ENCODE peak calls at places on chromosomes 16 and 17, in nine cellular contexts. X is stomach, C is A549, M is upper lobe of left lung, I is GM12878, O is H1, U is tibial nerve, F is esophagus muscularis mucosa, E is transverse colon. Z is an unnamed sample.

GRCh38 chr17:64146418-64147109 is 16.6 kb upstream of the ERN1 start:
- DNase-seq in I (no peak), E (peak), M (no peak), C (peak), X (peak), F (no peak), U (peak), O (no peak), Z (peak)

GRCh38 chr17:42886283-42887176 is 14.1 kb upstream of the G6PC1 start:
- DNase-seq in E (no peak), C (no peak), M (no peak), U (peak), I (no peak), X (no peak), F (no peak), O (no peak), Z (no peak)

GRCh38 chr17:60036796-60037677 is 41.7 kb downstream of the HEATR6 start:
- DNase-seq in C (peak), M (peak), O (peak), I (peak), U (peak), X (peak), E (peak), F (no peak), Z (peak)

GRCh38 chr16:77387075-77387474 is 47.8 kb downstream of the ADAMTS18 start:
- DNase-seq in F (peak), O (no peak), U (no peak), C (no peak), E (no peak), M (no peak), X (no peak), I (no peak), Z (no peak)

GRCh38 chr16:29989111-29989858 is 6.1 kb downstream of the HIRIP3 start:
- DNase-seq in O (no peak), I (no peak), X (no peak), E (peak), F (no peak), M (no peak), C (no peak), U (no peak), Z (no peak)

GRCh38 chr17:61517265-61517664 is 65.0 kb downstream of the TBX4 start:
- DNase-seq in U (no peak), M (no peak), F (peak), C (no peak), I (no peak), X (no peak), O (no peak), E (no peak), Z (no peak)

GRCh38 chr16:56041556-56042140 is 149.6 kb upstream of the GNAO1 start:
- DNase-seq in U (no peak), O (peak), E (peak), X (no peak), M (no peak), F (peak), C (peak), I (no peak), Z (no peak)

GRCh38 chr17:18065546-18065945 is 22.2 kb upstream of the DRG2 start:
- DNase-seq in U (no peak), C (no peak), F (no peak), X (no peak), E (no peak), I (no peak), O (no peak), M (no peak), Z (no peak)

GRCh38 chr16:85057212-85057889 is 29.8 kb downstream of the KIAA0513 start:
- DNase-seq in E (no peak), F (no peak), O (no peak), U (no peak), I (no peak), M (no peak), X (peak), C (peak), Z (no peak)

GRCh38 chr16:84907575-84907974 is 87.8 kb downstream of the CRISPLD2 start:
- DNase-seq in M (no peak), C (no peak), X (no peak), E (peak), O (no peak), U (peak), F (no peak), I (no peak), Z (peak)

GRCh38 chr17:63601439-63602371 is 1.0 kb downstream of the TACO1 start:
- DNase-seq in M (no peak), I (no peak), U (no peak), O (no peak), X (no peak), C (no peak), E (peak), F (no peak), Z (no peak)

GRCh38 chr17:37516131-37516561 is 26.5 kb downstream of the DUSP14 start:
- DNase-seq in O (no peak), X (no peak), C (no peak), F (no peak), I (no peak), M (no peak), U (no peak), E (no peak), Z (no peak)

GRCh38 chr16:49003022-49003421 is 278.6 kb downstream of the CBLN1 start:
- DNase-seq in M (no peak), E (no peak), U (no peak), I (no peak), F (no peak), C (no peak), X (no peak), O (no peak), Z (no peak)

GRCh38 chr16:65988019-65988418 is 378.5 kb upstream of the CDH5 start:
- DNase-seq in E (no peak), C (no peak), X (no peak), U (no peak), I (no peak), F (no peak), O (no peak), M (no peak), Z (peak)

GRCh38 chr17:62637809-62638208 is 10.3 kb downstream of the MRC2 start:
- DNase-seq in U (no peak), E (no peak), X (no peak), I (no peak), M (no peak), O (no peak), F (no peak), C (no peak), Z (no peak)

GRCh38 chr17:31492880-31493655 is 101.6 kb downstream of the RAB11FIP4 start:
- DNase-seq in M (no peak), O (no peak), X (peak), F (no peak), U (peak), E (peak), C (no peak), I (peak), Z (no peak)

GRCh38 chr16:82146957-82147356 is 23.1 kb downstream of the MPHOSPH6 start:
- DNase-seq in X (no peak), E (no peak), C (no peak), O (no peak), U (no peak), M (no peak), I (no peak), F (no peak), Z (no peak)

GRCh38 chr17:21218101-21218500 is 4.1 kb upstream of the TMEM11 start:
- DNase-seq in C (no peak), M (no peak), E (no peak), O (no peak), X (no peak), U (no peak), I (no peak), F (no peak), Z (no peak)

GRCh38 chr17:37392024-37392590 is 14.5 kb downstream of the ACACA start:
- DNase-seq in X (no peak), U (peak), E (no peak), O (no peak), I (no peak), F (no peak), M (no peak), C (no peak), Z (no peak)

GRCh38 chr17:39950871-39951348 is 11.9 kb upstream of the GSDMA start:
- DNase-seq in O (no peak), U (no peak), M (no peak), C (no peak), F (no peak), E (no peak), X (no peak), I (no peak), Z (peak)

GRCh38 chr16:57159447-57159846 is 26.4 kb downstream of the PSME3IP1 start:
- DNase-seq in M (no peak), C (no peak), I (no peak), O (no peak), F (no peak), E (no peak), U (no peak), X (no peak), Z (no peak)

GRCh38 chr17:30905742-30906100 is 317 bp downstream of the TEFM start:
- DNase-seq in I (no peak), X (no peak), U (no peak), F (no peak), M (no peak), O (no peak), E (peak), C (peak), Z (no peak)

GRCh38 chr17:73901661-73902415 is 257.6 kb upstream of the SDK2 start:
- DNase-seq in F (no peak), U (peak), E (peak), C (no peak), M (peak), I (no peak), X (peak), O (no peak), Z (no peak)

DNA sequence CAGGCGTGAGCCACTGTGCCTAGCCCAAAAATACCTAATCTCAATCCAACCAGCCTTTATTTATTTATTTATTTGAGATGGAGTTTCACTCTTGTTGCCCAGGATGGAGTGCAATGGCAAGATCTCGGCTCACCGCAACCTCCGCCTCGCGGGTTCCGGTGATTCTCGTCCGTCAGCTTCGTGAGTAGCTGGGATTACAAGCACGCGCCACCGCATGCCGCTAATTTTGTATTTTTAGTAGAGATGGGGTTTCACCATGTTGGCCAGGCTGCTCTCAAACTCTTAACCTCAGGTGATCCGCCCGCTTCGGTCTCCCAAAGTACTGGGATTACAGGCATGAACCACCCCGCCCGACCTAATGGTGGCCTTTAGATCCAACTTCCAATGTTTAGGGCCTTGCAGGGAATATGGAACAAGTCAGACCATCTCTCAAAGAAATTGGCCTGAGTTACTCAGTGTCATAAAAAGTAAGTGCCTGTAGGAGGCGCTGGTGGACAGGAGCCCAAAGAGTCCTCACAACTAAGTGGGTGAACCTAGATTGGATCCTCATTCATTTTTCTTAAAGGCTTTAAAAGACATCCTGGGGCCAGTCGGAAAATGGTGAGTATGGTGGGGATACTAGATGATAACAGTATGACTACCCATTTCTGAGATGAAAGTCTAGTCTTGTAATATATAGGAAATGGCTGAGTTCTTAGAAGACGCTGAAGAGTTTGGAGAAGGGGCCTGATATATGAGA is 4.6 kb downstream of the ZSCAN10 start:
- DNase-seq in U (no peak), M (no peak), E (peak), I (no peak), O (no peak), X (peak), C (no peak), F (no peak), Z (no peak)
- TF ChIP-seq EP300 in U (no peak), M (no peak), E (no peak), I (no peak), O (no peak), X (no peak), C (no peak), F (no peak), Z (no peak)

GRCh38 chr16:75248536-75249380 is 2.7 kb downstream of the BCAR1 start:
- DNase-seq in F (no peak), M (no peak), I (no peak), O (no peak), X (no peak), U (no peak), E (no peak), C (no peak), Z (no peak)
- TF ChIP-seq POLR2A in F (no peak), M (no peak), I (no peak), O (no peak), X (no peak), U (no peak), E (no peak), C (no peak), Z (no peak)

GRCh38 chr16:4936181-4936990 is 562 bp downstream of the PPL start:
- DNase-seq in O (no peak), E (peak), M (peak), C (no peak), I (no peak), F (no peak), U (no peak), X (peak), Z (peak)
- TF ChIP-seq EP300 in O (no peak), E (no peak), M (no peak), C (no peak), I (no peak), F (no peak), U (no peak), X (no peak), Z (no peak)

GRCh38 chr17:28862497-28862896 is 7.7 kb downstream of the ERAL1 start:
- DNase-seq in F (no peak), M (no peak), X (no peak), E (no peak), C (no peak), U (no peak), I (no peak), O (no peak), Z (no peak)

GRCh38 chr17:28867276-28867675 is 12.5 kb downstream of the ERAL1 start:
- DNase-seq in U (no peak), C (no peak), E (no peak), I (no peak), F (no peak), X (no peak), O (no peak), M (no peak), Z (no peak)

GRCh38 chr17:28861393-28862203 is 6.8 kb downstream of the ERAL1 start:
- DNase-seq in U (no peak), F (no peak), C (no peak), E (peak), X (no peak), O (no peak), M (no peak), I (no peak), Z (no peak)

GRCh38 chr17:28865946-28866752 is 11.3 kb downstream of the ERAL1 start:
- DNase-seq in I (no peak), C (no peak), O (no peak), X (no peak), U (no peak), E (no peak), F (no peak), M (no peak), Z (no peak)

DNA sequence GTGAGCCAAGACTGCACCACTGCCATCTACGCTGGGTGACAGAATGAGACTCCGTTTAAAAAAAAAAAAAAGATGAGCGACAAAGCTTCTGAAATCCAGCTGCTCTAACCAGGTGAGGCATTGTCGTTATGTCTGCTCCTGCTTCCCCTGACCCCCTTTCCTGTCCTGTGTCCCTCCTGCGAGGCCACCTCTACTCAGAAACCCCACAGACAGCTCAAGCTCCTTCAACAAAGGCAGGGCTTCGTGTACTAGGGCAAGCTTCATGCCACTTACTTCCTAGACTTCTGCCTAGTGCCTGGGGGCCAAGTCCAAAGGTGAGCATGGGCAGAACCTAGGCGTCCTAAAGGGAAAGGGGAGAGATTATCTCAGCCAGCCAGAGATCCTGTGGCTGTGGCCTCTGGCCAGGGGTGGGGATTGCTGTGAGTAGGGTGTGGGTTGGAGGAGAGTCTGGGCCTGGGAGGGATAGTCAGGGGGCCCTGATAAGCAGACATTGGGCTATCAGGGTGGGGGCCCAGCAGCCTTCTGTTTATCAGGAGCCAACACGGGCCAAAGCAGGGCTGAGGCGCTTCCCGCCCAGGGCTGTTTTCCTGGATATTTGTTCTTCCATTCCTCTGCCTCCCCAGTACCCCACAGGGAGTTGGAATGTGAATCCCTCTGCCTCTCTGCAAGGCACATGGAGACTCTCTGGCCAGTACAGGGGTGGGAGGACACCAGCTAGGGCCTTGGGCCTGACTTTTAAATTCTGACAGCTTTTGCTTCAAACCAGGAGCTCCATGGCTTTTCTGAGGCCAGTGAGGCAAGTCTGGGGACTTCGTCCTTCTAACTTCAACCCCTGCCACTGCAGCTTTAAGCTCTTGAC is 10.4 kb downstream of the ERAL1 start:
- DNase-seq in I (no peak), C (no peak), U (no peak), X (peak), E (peak), F (no peak), M (no peak), O (no peak), Z (no peak)
- TF ChIP-seq POLR2A in I (no peak), C (no peak), U (no peak), X (no peak), E (peak), F (no peak), M (no peak), O (no peak), Z (no peak)

GRCh38 chr16:83307206-83307990 is 500.4 kb upstream of the HSBP1 start:
- DNase-seq in F (no peak), U (no peak), E (no peak), O (no peak), X (no peak), C (no peak), M (no peak), I (no peak), Z (no peak)

GRCh38 chr16:83305092-83305491 is 502.7 kb upstream of the HSBP1 start:
- DNase-seq in E (no peak), U (no peak), F (no peak), I (no peak), X (no peak), O (no peak), M (no peak), C (no peak), Z (no peak)

GRCh38 chr16:83298541-83298940 is 509.2 kb upstream of the HSBP1 start:
- DNase-seq in X (no peak), F (no peak), M (no peak), E (no peak), C (no peak), I (no peak), U (no peak), O (no peak), Z (no peak)

GRCh38 chr16:83300326-83300725 is 507.5 kb upstream of the HSBP1 start:
- DNase-seq in U (no peak), C (no peak), O (no peak), E (no peak), I (no peak), M (no peak), X (no peak), F (no peak), Z (no peak)

GRCh38 chr16:83301966-83302365 is 505.8 kb upstream of the HSBP1 start:
- DNase-seq in X (no peak), I (no peak), O (no peak), E (no peak), M (no peak), U (no peak), C (no peak), F (no peak), Z (no peak)
- TF ChIP-seq EP300 in X (no peak), I (no peak), O (no peak), E (no peak), M (no peak), U (no peak), C (no peak), F (no peak), Z (no peak)

DNA sequence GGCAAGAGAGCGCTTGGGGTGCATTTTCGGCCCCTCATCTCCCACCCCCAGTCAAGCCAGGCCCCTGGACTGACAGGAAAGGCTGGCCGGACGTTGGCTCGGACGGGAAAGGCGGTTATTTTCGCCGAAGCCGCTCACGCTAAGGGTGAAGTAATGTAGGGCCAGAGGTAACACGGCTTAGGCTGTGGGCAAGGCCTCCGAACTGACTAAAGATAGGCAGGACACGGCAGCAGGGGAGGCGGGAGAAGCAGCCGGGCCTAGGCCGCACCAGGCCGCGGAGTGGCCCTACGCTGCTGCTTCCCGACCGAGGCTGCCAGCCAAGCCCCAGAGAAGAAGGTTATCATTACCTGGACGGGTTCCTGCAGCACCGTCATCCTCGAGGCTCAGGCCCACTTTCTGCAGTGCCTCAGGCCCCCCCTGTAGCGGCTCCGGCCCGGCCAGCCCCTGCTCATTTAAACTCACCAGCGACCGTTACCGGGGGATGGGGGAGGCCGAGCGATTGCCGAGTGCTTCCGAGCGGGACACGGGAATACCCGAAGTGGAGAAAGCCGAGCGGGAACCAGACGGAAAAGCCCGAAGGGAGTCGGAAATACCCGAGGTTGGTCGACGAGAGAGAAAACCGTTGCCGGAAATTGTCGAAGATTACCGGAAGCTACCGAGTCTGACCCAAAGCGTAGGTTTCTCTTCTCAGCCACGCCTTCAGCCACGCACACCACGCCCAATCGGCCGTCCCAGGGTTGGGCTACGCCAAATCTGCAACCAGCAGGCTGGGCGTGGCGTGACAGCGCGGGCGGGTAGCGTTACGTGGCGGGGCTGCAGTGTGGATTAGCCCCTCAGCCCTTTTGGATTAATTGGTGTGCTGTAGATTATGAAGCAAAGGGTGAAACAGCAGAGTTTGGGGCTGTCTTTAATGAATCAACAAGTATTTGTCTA is at the start of gene CDC27:
- DNase-seq in E (peak), I (peak), O (peak), M (peak), C (peak), X (peak), F (peak), U (peak), Z (peak)
- TF ChIP-seq POLR2A in E (peak), I (peak), O (peak), M (no peak), C (peak), X (no peak), F (peak), U (peak), Z (peak)